ENCODE peak calls at places on chromosomes 6 and 20, in seven cellular contexts. U is H9, I is IMR-90, S is neuronal stem cell, O is mesendoderm, B is mesenchymal stem cell, M is H1. C is an unnamed sample.

GRCh38 chr6:159691133-159691962 is 1.7 kb downstream of the SOD2 start:
- DNase-seq in U (no peak), I (peak; percentile 92), S (no peak), O (peak; percentile 58), B (peak; percentile 97), M (no peak), C (peak; percentile 69)

GRCh38 chr6:36067374-36068011 is 39.9 kb downstream of the MAPK14 start:
- DNase-seq in U (no peak), I (peak; percentile 49), S (no peak), O (no peak), B (peak; percentile 54), M (no peak), C (no peak)

GRCh38 chr20:57999465-58000111 is 228.9 kb downstream of the ANKRD60 start:
- DNase-seq in U (no peak), I (no peak), S (peak; percentile 31), O (peak; percentile 3), B (no peak), M (peak; percentile 54), C (no peak)

GRCh38 chr20:58606184-58606583 is 44.9 kb upstream of the STX16 start:
- DNase-seq in U (no peak), I (no peak), S (no peak), O (no peak), B (no peak), M (no peak), C (no peak)

GRCh38 chr20:51747182-51747911 is 20.8 kb downstream of the ATP9A start:
- DNase-seq in U (no peak), I (no peak), S (no peak), O (no peak), B (no peak), M (no peak), C (no peak)

GRCh38 chr6:140915001-140915950 is 1217.4 kb upstream of the GJE1 start:
- DNase-seq in U (no peak), I (no peak), S (no peak), O (no peak), B (no peak), M (no peak), C (no peak)

GRCh38 chr6:34226731-34227586 is 9.7 kb upstream of the HMGA1 start:
- DNase-seq in U (peak; percentile 82), I (no peak), S (no peak), O (peak; percentile 85), B (no peak), M (peak; percentile 69), C (no peak)

GRCh38 chr20:18195931-18196330 is 58.3 kb downstream of the KAT14 start:
- DNase-seq in U (no peak), I (no peak), S (no peak), O (no peak), B (no peak), M (no peak), C (peak; percentile 73)

GRCh38 chr6:112409311-112409710 is 62.2 kb downstream of the RFPL4B start:
- DNase-seq in U (no peak), I (peak; percentile 12), S (no peak), O (peak; percentile 50), B (no peak), M (no peak), C (no peak)

GRCh38 chr6:144548525-144548924 is 263.4 kb downstream of the UTRN start:
- DNase-seq in U (no peak), I (no peak), S (no peak), O (no peak), B (no peak), M (no peak), C (no peak)

DNA sequence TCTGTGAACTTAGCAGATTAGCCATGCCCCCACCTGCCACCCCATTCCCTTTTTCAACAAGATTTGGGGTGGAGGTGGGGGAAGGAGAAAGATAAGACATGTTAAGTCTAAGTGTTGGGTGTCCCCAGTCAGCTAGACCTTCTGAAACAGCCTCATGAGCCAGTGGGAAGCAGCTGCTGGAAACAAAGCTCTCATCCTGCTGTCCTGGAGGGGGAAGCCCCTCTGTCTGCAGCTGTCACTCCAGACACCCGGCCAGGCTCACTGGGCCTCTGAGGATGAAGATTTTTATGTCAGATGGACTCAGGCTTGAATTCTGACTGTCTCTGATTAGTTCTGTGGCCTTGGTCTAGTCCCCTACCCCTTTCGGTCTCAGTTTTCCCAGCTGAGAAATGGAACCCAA is 1.1 kb downstream of the BPIFB3 start:
- DNase-seq in U (no peak), I (no peak), S (no peak), O (no peak), B (no peak), M (no peak), C (no peak)
- H2BK120ac ChIP-seq in U (no peak overlapping the region), I (no peak overlapping the region), S (no peak overlapping the region), O (no peak overlapping the region), B (no peak overlapping the region), M (no peak overlapping the region), C (no peak overlapping the region)

DNA sequence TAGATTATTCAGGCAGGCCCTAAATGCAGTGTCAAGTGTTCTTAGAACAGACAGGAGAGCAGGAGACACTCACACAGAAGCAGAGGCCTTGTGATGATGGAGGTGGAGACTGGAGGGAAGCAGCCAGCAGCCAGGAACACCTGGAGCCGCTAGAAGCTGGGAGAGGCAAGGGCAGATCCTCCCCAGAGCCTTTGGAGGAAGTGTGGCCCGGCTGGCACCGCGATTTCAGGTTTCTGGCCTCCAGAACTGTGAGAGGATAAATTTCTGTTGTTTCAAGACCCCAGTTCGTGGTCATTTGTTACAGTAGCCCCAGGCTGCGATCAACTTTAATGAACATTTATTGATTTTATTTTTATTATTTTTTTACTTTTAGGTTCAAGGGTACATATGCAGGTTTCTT is 203.0 kb downstream of the QKI start:
- DNase-seq in U (no peak), I (no peak), S (no peak), O (no peak), B (no peak), M (no peak), C (no peak)
- H2BK120ac ChIP-seq in U (no peak overlapping the region), I (no peak overlapping the region), S (no peak overlapping the region), O (no peak overlapping the region), B (no peak overlapping the region), M (no peak overlapping the region), C (no peak overlapping the region)

GRCh38 chr20:9686001-9686400 is 152.9 kb downstream of the PAK5 start:
- DNase-seq in U (no peak), I (no peak), S (no peak), O (no peak), B (no peak), M (no peak), C (no peak)
- H2BK120ac ChIP-seq in U (no peak overlapping the region), I (no peak overlapping the region), S (no peak overlapping the region), O (no peak overlapping the region), B (no peak overlapping the region), M (no peak overlapping the region), C (no peak overlapping the region)

DNA sequence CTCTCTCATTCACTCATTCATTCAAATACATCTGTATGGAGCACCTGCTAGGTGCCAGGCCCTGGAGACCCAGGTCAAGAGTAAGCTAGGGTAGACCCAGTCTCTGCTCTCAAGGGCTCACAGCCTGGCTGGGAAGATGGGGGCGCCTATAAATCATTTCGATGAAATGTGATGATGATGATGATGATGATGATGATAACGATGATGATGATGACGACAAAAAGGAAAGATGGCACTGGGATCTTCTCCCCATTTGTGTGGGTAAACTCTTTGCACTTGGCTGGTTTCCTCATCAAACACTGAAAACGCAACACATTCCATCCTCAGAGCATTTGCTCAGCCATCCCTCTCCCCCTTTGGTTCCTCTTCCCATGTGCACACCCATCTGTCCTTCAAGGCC is 188.0 kb upstream of the CDYL start:
- DNase-seq in U (no peak), I (no peak), S (no peak), O (no peak), B (no peak), M (no peak), C (no peak)
- H2BK120ac ChIP-seq in U (no peak overlapping the region), I (no peak overlapping the region), S (no peak overlapping the region), O (no peak overlapping the region), B (no peak overlapping the region), M (no peak overlapping the region), C (no peak overlapping the region)

GRCh38 chr6:2725364-2725988 is 25.2 kb downstream of the MYLK4 start:
- DNase-seq in U (no peak), I (no peak), S (no peak), O (no peak), B (no peak), M (no peak), C (no peak)
- H2BK120ac ChIP-seq in U (no peak overlapping the region), I (no peak overlapping the region), S (no peak overlapping the region), O (no peak overlapping the region), B (no peak overlapping the region), M (no peak overlapping the region), C (peak overlapping the region; percentile 81)

GRCh38 chr20:49400904-49401303 is 81.6 kb downstream of the KCNB1 start:
- DNase-seq in U (no peak), I (peak; percentile 62), S (no peak), O (no peak), B (peak; percentile 61), M (no peak), C (no peak)

GRCh38 chr20:49399329-49399728 is 83.1 kb downstream of the KCNB1 start:
- DNase-seq in U (no peak), I (peak; percentile 5), S (no peak), O (no peak), B (no peak), M (no peak), C (no peak)

GRCh38 chr20:49403012-49403411 is 79.5 kb downstream of the KCNB1 start:
- DNase-seq in U (no peak), I (no peak), S (no peak), O (no peak), B (no peak), M (no peak), C (peak; percentile 66)

GRCh38 chr20:49398401-49399144 is 83.9 kb downstream of the KCNB1 start:
- DNase-seq in U (no peak), I (no peak), S (no peak), O (peak; percentile 24), B (no peak), M (no peak), C (no peak)

GRCh38 chr20:49400410-49400809 is 82.1 kb downstream of the KCNB1 start:
- DNase-seq in U (no peak), I (peak; percentile 23), S (no peak), O (no peak), B (no peak), M (no peak), C (no peak)
- H2BK120ac ChIP-seq in U (no peak overlapping the region), I (no peak overlapping the region), S (no peak overlapping the region), O (no peak overlapping the region), B (no peak overlapping the region), M (no peak overlapping the region), C (no peak overlapping the region)

C was measured in trophoblast cell.